ENCODE peak calls at places on chromosomes 6 and 20, in five cellular contexts. J is CD8-positive, alpha-beta T cell; V is effector memory CD4-positive, alpha-beta T cell; G is mesenchymal stem cell; T is cardiac muscle cell. N is an unnamed sample.

GRCh38 chr20:42721923-42722322 is 467.8 kb downstream of the PTPRT start:
- DNase-seq in J (no peak), V (no peak), G (no peak), T (no peak), N (no peak)

GRCh38 chr6:159720708-159721107 is 6.6 kb upstream of the WTAP start:
- DNase-seq in J (no peak), V (no peak), G (peak; percentile 47), T (peak; percentile 44), N (peak; percentile 59)

GRCh38 chr6:33931799-33932198 is 128.0 kb upstream of the MLN start:
- DNase-seq in J (no peak), V (no peak), G (no peak), T (no peak), N (no peak)

GRCh38 chr20:45826381-45827019 is 612 bp downstream of the TNNC2 start:
- DNase-seq in J (no peak), V (no peak), G (peak; percentile 64), T (peak; percentile 77), N (no peak)

GRCh38 chr20:48156521-48156920 is 371.2 kb upstream of the SULF2 start:
- DNase-seq in J (no peak), V (no peak), G (no peak), T (no peak), N (peak; percentile 23)

GRCh38 chr20:62908971-62909791 is 17.1 kb downstream of the DIDO1 start:
- DNase-seq in J (no peak), V (no peak), G (no peak), T (no peak), N (no peak)

GRCh38 chr6:142014515-142014914 is 118.2 kb upstream of the GJE1 start:
- DNase-seq in J (no peak), V (no peak), G (peak; percentile 87), T (no peak), N (peak; percentile 93)

GRCh38 chr6:47034919-47035318 is 7.2 kb downstream of the ADGRF1 start:
- DNase-seq in J (no peak), V (no peak), G (peak; percentile 85), T (peak; percentile 76), N (peak; percentile 99)

GRCh38 chr20:1652960-1653359 is 4.6 kb downstream of the SIRPG start:
- DNase-seq in J (no peak), V (no peak), G (no peak), T (no peak), N (no peak)

GRCh38 chr6:101818056-101818455 is 424.5 kb downstream of the GRIK2 start:
- DNase-seq in J (no peak), V (no peak), G (no peak), T (no peak), N (no peak)

GRCh38 chr6:89924231-89924630 is 30.0 kb downstream of the GJA10 start:
- DNase-seq in J (no peak), V (no peak), G (no peak), T (no peak), N (no peak)

GRCh38 chr20:23350855-23351838 is 556 bp downstream of the NXT1 start:
- DNase-seq in J (peak; percentile 29), V (peak; percentile 45), G (peak; percentile 79), T (peak; percentile 73), N (peak; percentile 57)

GRCh38 chr6:161444464-161444863 is 170.6 kb upstream of the AGPAT4 start:
- DNase-seq in J (no peak), V (no peak), G (peak; percentile 41), T (no peak), N (no peak)

GRCh38 chr6:28802417-28803336 is 121.1 kb downstream of the TRIM27 start:
- DNase-seq in J (no peak), V (no peak), G (peak; percentile 26), T (no peak), N (peak; percentile 51)

GRCh38 chr6:141562801-141563763 is 569.6 kb upstream of the GJE1 start:
- DNase-seq in J (peak; percentile 54), V (peak; percentile 17), G (peak; percentile 86), T (peak; percentile 80), N (peak; percentile 85)

GRCh38 chr20:45247860-45248259 is 6.5 kb downstream of the SLPI start:
- DNase-seq in J (no peak), V (no peak), G (no peak), T (no peak), N (no peak)

GRCh38 chr6:115241373-115241772 is 819.3 kb downstream of the FRK start:
- DNase-seq in J (no peak), V (no peak), G (no peak), T (no peak), N (no peak)

GRCh38 chr20:50672400-50673145 is 18.8 kb downstream of the RIPOR3 start:
- DNase-seq in J (no peak), V (no peak), G (no peak), T (no peak), N (no peak)

GRCh38 chr20:24743641-24744040 is 205.4 kb upstream of the CST7 start:
- DNase-seq in J (no peak), V (no peak), G (no peak), T (no peak), N (no peak)

GRCh38 chr20:3209023-3209945 is at the start of gene ITPA:
- DNase-seq in J (peak; percentile 40), V (peak; percentile 39), G (peak; percentile 63), T (peak; percentile 76), N (peak; percentile 51)

GRCh38 chr6:127118505-127119360 is at the start of gene RSPO3:
- DNase-seq in J (no peak), V (no peak), G (peak; percentile 60), T (peak; percentile 74), N (no peak)

GRCh38 chr6:142833054-142833453 is 111.9 kb downstream of the HIVEP2 start:
- DNase-seq in J (no peak), V (no peak), G (peak; percentile 90), T (no peak), N (peak; percentile 93)

GRCh38 chr6:145904391-145904790 is 59.8 kb downstream of the SHPRH start:
- DNase-seq in J (no peak), V (no peak), G (no peak), T (no peak), N (no peak)

GRCh38 chr20:41138527-41139226 is 1.3 kb downstream of the PLCG1 start:
- DNase-seq in J (peak; percentile 35), V (peak; percentile 40), G (peak; percentile 45), T (peak; percentile 31), N (no peak)

GRCh38 chr6:134774244-134774643 is 175.7 kb downstream of the ALDH8A1 start:
- DNase-seq in J (no peak), V (no peak), G (peak; percentile 69), T (no peak), N (peak; percentile 13)

GRCh38 chr20:32702706-32703425 is 29.1 kb upstream of the C20orf203 start:
- DNase-seq in J (no peak), V (no peak), G (no peak), T (no peak), N (no peak)

GRCh38 chr6:144406796-144407195 is 121.7 kb downstream of the UTRN start:
- DNase-seq in J (no peak), V (no peak), G (no peak), T (no peak), N (no peak)

GRCh38 chr20:50470249-50470858 is 39.8 kb upstream of the PTPN1 start:
- DNase-seq in J (no peak), V (no peak), G (no peak), T (no peak), N (no peak)

GRCh38 chr6:34867484-34867883 is 20.4 kb downstream of the TAF11 start:
- DNase-seq in J (no peak), V (no peak), G (no peak), T (peak; percentile 26), N (peak; percentile 12)

GRCh38 chr6:111171577-111172400 is 84.5 kb downstream of the SLC16A10 start:
- DNase-seq in J (no peak), V (no peak), G (no peak), T (no peak), N (peak; percentile 4)

GRCh38 chr6:40328376-40328987 is 258.7 kb downstream of the LRFN2 start:
- DNase-seq in J (no peak), V (no peak), G (no peak), T (peak; percentile 60), N (peak; percentile 55)

GRCh38 chr6:40325791-40326190 is 261.4 kb downstream of the LRFN2 start:
- DNase-seq in J (no peak), V (no peak), G (no peak), T (no peak), N (no peak)

GRCh38 chr6:40326689-40327404 is 260.3 kb downstream of the LRFN2 start:
- DNase-seq in J (no peak), V (no peak), G (no peak), T (no peak), N (no peak)

GRCh38 chr6:40330301-40330721 is 256.9 kb downstream of the LRFN2 start:
- DNase-seq in J (no peak), V (no peak), G (no peak), T (no peak), N (no peak)

GRCh38 chr6:40328988-40329545 is 258.1 kb downstream of the LRFN2 start:
- DNase-seq in J (no peak), V (no peak), G (no peak), T (no peak), N (no peak)
- H3K27ac ChIP-seq in J (no peak overlapping the region), V (no peak overlapping the region), G (no peak overlapping the region), T (no peak overlapping the region), N (no peak overlapping the region)

GRCh38 chr6:151690303-151690702 is 117.2 kb upstream of the ESR1 start:
- DNase-seq in J (no peak), V (no peak), G (no peak), T (no peak), N (peak; percentile 45)
- H3K27ac ChIP-seq in J (no peak overlapping the region), V (peak overlapping the region; percentile 28), G (no peak overlapping the region), T (no peak overlapping the region), N (no peak overlapping the region)

GRCh38 chr6:109238405-109238804 is 143.1 kb downstream of the CEP57L1 start:
- DNase-seq in J (no peak), V (no peak), G (peak; percentile 23), T (no peak), N (no peak)

GRCh38 chr6:109239192-109239917 is 142.9 kb downstream of the CD164 start:
- DNase-seq in J (no peak), V (no peak), G (peak; percentile 60), T (no peak), N (peak; percentile 21)

GRCh38 chr6:109241199-109241598 is 141.1 kb downstream of the CD164 start:
- DNase-seq in J (no peak), V (no peak), G (peak; percentile 63), T (no peak), N (peak; percentile 71)

GRCh38 chr6:109240370-109241084 is 141.7 kb downstream of the CD164 start:
- DNase-seq in J (no peak), V (no peak), G (peak; percentile 18), T (no peak), N (no peak)

GRCh38 chr6:109239918-109240321 is 142.3 kb downstream of the CD164 start:
- DNase-seq in J (no peak), V (no peak), G (no peak), T (no peak), N (no peak)
- H3K27ac ChIP-seq in J (no peak overlapping the region), V (no peak overlapping the region), G (no peak overlapping the region), T (no peak overlapping the region), N (peak overlapping the region; percentile 67)

GRCh38 chr6:44265843-44266233 is 487 bp upstream of the NFKBIE start:
- DNase-seq in J (no peak), V (no peak), G (no peak), T (no peak), N (no peak)

GRCh38 chr6:44265003-44265842 is at the start of gene NFKBIE:
- DNase-seq in J (peak; percentile 94), V (peak; percentile 96), G (peak; percentile 96), T (peak; percentile 95), N (peak; percentile 92)

GRCh38 chr6:44263357-44264100 is 1.8 kb downstream of the NFKBIE start:
- DNase-seq in J (no peak), V (peak; percentile 37), G (peak; percentile 77), T (no peak), N (no peak)

GRCh38 chr6:44262467-44263356 is 2.6 kb downstream of the NFKBIE start:
- DNase-seq in J (no peak), V (no peak), G (no peak), T (no peak), N (no peak)

GRCh38 chr6:44264154-44265002 is 973 bp downstream of the NFKBIE start:
- DNase-seq in J (no peak), V (peak; percentile 29), G (peak; percentile 77), T (no peak), N (no peak)
- H3K27ac ChIP-seq in J (peak overlapping the region; percentile 78), V (peak overlapping the region; percentile 92), G (peak overlapping the region; percentile 47), T (no peak overlapping the region), N (no peak overlapping the region)